ENCODE peak calls at places on chromosomes 5 and 9, in ten cellular contexts. W is tibial nerve, I is HCT116, T is H1, M is prostate gland, Y is ovary, S is A549, E is vagina, L is stomach, J is GM12892. C is an unnamed sample.

GRCh38 chr5:55538621-55539020 is 3.9 kb upstream of the PLPP1 start:
- DNase-seq in W (no peak), I (no peak), T (no peak), M (no peak), Y (no peak), S (no peak), E (no peak), L (no peak), J (no peak), C (no peak)

GRCh38 chr5:96758621-96759020 is 49.1 kb downstream of the ERAP1 start:
- DNase-seq in W (no peak), I (no peak), T (no peak), M (no peak), Y (no peak), S (no peak), E (no peak), L (no peak), J (no peak), C (no peak)

GRCh38 chr5:83711982-83712601 is 8.6 kb downstream of the HAPLN1 start:
- DNase-seq in W (peak), I (no peak), T (peak), M (peak), Y (no peak), S (peak), E (no peak), L (peak), J (no peak), C (no peak)

GRCh38 chr5:158851488-158851887 is 248.2 kb downstream of the EBF1 start:
- DNase-seq in W (no peak), I (no peak), T (no peak), M (no peak), Y (no peak), S (no peak), E (no peak), L (no peak), J (no peak), C (no peak)

GRCh38 chr9:112971415-112971814 is 40.6 kb downstream of the ZNF883 start:
- DNase-seq in W (no peak), I (peak), T (peak), M (no peak), Y (no peak), S (peak), E (no peak), L (no peak), J (no peak), C (peak)

GRCh38 chr5:143025376-143025775 is 255.2 kb downstream of the ARHGAP26 start:
- DNase-seq in W (no peak), I (no peak), T (no peak), M (no peak), Y (no peak), S (no peak), E (no peak), L (no peak), J (no peak), C (no peak)

GRCh38 chr9:113652355-113653152 is 189.0 kb downstream of the RGS3 start:
- DNase-seq in W (no peak), I (no peak), T (no peak), M (no peak), Y (no peak), S (no peak), E (no peak), L (no peak), J (no peak), C (no peak)

GRCh38 chr9:96027271-96028131 is 152.0 kb downstream of the ERCC6L2 start:
- DNase-seq in W (no peak), I (no peak), T (peak), M (no peak), Y (no peak), S (no peak), E (no peak), L (no peak), J (no peak), C (no peak)

GRCh38 chr9:105667867-105668266 is 5.6 kb downstream of the TAL2 start:
- DNase-seq in W (no peak), I (no peak), T (no peak), M (no peak), Y (no peak), S (no peak), E (peak), L (no peak), J (no peak), C (no peak)

GRCh38 chr5:61293051-61293450 is 39.0 kb upstream of the ZSWIM6 start:
- DNase-seq in W (no peak), I (no peak), T (no peak), M (no peak), Y (no peak), S (no peak), E (no peak), L (peak), J (no peak), C (no peak)

GRCh38 chr5:79840085-79840990 is 150.7 kb downstream of the CMYA5 start:
- DNase-seq in W (no peak), I (no peak), T (peak), M (no peak), Y (peak), S (no peak), E (no peak), L (no peak), J (no peak), C (no peak)

GRCh38 chr9:84866402-84866801 is 196.9 kb downstream of the NTRK2 start:
- DNase-seq in W (no peak), I (no peak), T (no peak), M (no peak), Y (no peak), S (no peak), E (no peak), L (no peak), J (no peak), C (no peak)

GRCh38 chr9:122056484-122056883 is 36.6 kb downstream of the TTLL11 start:
- DNase-seq in W (no peak), I (no peak), T (peak), M (no peak), Y (no peak), S (no peak), E (no peak), L (no peak), J (no peak), C (peak)

GRCh38 chr9:125701351-125701750 is 5.7 kb downstream of the MAPKAP1 start:
- DNase-seq in W (no peak), I (no peak), T (no peak), M (no peak), Y (no peak), S (no peak), E (no peak), L (no peak), J (no peak), C (peak)

GRCh38 chr9:77595426-77596051 is 52.6 kb downstream of the GNA14 start:
- DNase-seq in W (no peak), I (no peak), T (no peak), M (no peak), Y (no peak), S (no peak), E (no peak), L (no peak), J (no peak), C (no peak)
- TF ChIP-seq POLR2A in W (no peak), I (no peak), T (no peak), M (no peak), Y (no peak), S (no peak), E (no peak), L (no peak), J (no peak), C (no peak)

DNA sequence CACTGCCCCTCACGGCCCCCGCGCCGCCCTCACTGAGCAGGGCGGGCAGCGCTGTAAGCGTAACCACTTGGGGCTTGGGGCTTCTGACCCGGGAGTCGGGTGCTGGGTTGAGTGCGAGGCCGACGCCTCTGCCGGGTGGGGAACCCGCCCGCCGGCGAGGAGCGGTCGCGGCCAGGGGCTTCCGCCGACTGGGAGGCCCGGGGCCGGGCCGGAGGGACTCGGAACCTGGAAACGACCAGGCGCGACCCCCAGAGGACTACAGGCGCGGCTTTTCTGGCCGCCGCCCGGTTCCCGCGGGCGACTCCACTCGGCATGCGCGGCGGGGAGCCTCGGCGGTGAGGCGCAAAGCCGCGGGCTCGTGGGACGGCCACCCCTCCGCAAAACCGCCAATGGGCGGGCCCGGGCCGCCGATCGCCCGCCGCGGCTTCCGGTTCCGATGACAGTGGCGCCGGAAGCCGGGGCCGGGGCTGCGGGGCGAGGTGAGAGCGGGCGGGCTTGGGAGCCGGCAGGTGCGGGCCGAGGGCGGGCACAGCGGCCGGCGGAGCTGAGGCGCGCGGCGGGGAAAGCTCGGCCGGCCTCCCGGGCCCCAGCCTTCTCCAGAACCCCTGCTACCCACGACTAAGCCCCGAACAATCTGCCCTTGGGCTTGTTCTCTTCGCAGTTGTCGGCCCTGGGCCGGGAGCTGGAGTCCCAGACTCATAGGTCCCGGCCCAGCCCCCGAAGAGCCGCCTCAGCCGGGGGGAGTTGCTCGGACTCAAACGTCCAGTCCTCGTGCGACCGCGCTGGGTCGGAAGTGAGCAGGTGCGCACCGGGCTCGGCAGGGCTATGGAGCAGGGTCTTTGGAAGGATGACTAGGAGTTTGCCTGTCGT is at the start of gene RMND5B:
- DNase-seq in W (peak), I (peak), T (peak), M (peak), Y (peak), S (peak), E (no peak), L (peak), J (peak), C (peak)
- TF ChIP-seq POLR2A in W (peak), I (peak), T (peak), M (peak), Y (peak), S (peak), E (no peak), L (no peak), J (peak), C (peak)

GRCh38 chr9:27573699-27574265 is 501 bp upstream of the C9orf72 start:
- DNase-seq in W (peak), I (peak), T (peak), M (peak), Y (peak), S (peak), E (peak), L (peak), J (peak), C (peak)
- TF ChIP-seq POLR2A in W (peak), I (peak), T (peak), M (peak), Y (peak), S (no peak), E (peak), L (peak), J (peak), C (no peak)

GRCh38 chr5:180816608-180817534 is 14.3 kb upstream of the MGAT1 start:
- DNase-seq in W (no peak), I (no peak), T (no peak), M (no peak), Y (peak), S (no peak), E (peak), L (no peak), J (no peak), C (no peak)
- TF ChIP-seq POLR2A in W (no peak), I (no peak), T (no peak), M (no peak), Y (no peak), S (no peak), E (no peak), L (no peak), J (no peak), C (no peak)

GRCh38 chr9:107750741-107751521 is 261.4 kb upstream of the KLF4 start:
- DNase-seq in W (peak), I (peak), T (no peak), M (peak), Y (peak), S (peak), E (peak), L (peak), J (no peak), C (peak)
- TF ChIP-seq POLR2A in W (no peak), I (no peak), T (no peak), M (no peak), Y (no peak), S (no peak), E (no peak), L (no peak), J (no peak), C (no peak)

C was measured in H54.